ENCODE peak calls at places on chromosomes 7 and 10, in six cellular contexts. G is mucosa of descending colon; M is IMR-90; F is fibroblast of lung; S is neural progenitor cell; L is CD8-positive, alpha-beta T cell. K is an unnamed sample.
A peak's percentile ranks its signal among the peaks of the same experiment; 100 is the strongest.

GRCh38 chr7:26091933-26092332 is 60.1 kb upstream of the NFE2L3 start:
- DNase-seq in G (no peak), M (peak; percentile 13), F (peak; percentile 14), S (peak; percentile 38), L (no peak), K (peak; percentile 22)

GRCh38 chr7:155206286-155207020 is 91.2 kb upstream of the INSIG1 start:
- DNase-seq in G (peak; percentile 51), M (peak; percentile 89), F (peak; percentile 71), S (no peak), L (peak; percentile 28), K (no peak)

GRCh38 chr10:100911472-100911871 is 1.3 kb upstream of the SLF2 start:
- DNase-seq in G (no peak), M (no peak), F (no peak), S (no peak), L (no peak), K (no peak)

GRCh38 chr7:3415730-3416366 is 114.8 kb downstream of the SDK1 start:
- DNase-seq in G (no peak), M (no peak), F (no peak), S (no peak), L (no peak), K (no peak)

GRCh38 chr7:106022193-106022821 is 59.2 kb downstream of the CDHR3 start:
- DNase-seq in G (peak; percentile 53), M (no peak), F (no peak), S (no peak), L (peak; percentile 74), K (no peak)

GRCh38 chr10:32005050-32005449 is 51.2 kb downstream of the KIF5B start:
- DNase-seq in G (peak; percentile 81), M (peak; percentile 53), F (peak; percentile 59), S (peak; percentile 63), L (no peak), K (peak; percentile 73)

GRCh38 chr10:71766717-71767419 is 6.5 kb downstream of the VSIR start:
- DNase-seq in G (peak; percentile 95), M (peak; percentile 95), F (peak; percentile 92), S (no peak), L (no peak), K (peak; percentile 90)

GRCh38 chr10:96377816-96378294 is 19.1 kb upstream of the OPALIN start:
- DNase-seq in G (peak; percentile 27), M (no peak), F (no peak), S (peak; percentile 33), L (no peak), K (peak; percentile 88)

GRCh38 chr10:86217386-86218080 is 149.1 kb downstream of the GRID1 start:
- DNase-seq in G (no peak), M (no peak), F (no peak), S (no peak), L (no peak), K (no peak)

GRCh38 chr7:103432713-103433112 is 13.3 kb downstream of the SLC26A5 start:
- DNase-seq in G (no peak), M (no peak), F (no peak), S (no peak), L (no peak), K (no peak)

GRCh38 chr7:74587435-74588126 is 69.9 kb upstream of the GTF2I start:
- DNase-seq in G (peak; percentile 79), M (peak; percentile 89), F (peak; percentile 88), S (peak; percentile 57), L (no peak), K (peak; percentile 59)

GRCh38 chr7:37312608-37313007 is 136.1 kb downstream of the ELMO1 start:
- DNase-seq in G (no peak), M (no peak), F (no peak), S (no peak), L (no peak), K (peak; percentile 19)

GRCh38 chr7:138514044-138514443 is 54.0 kb downstream of the TRIM24 start:
- DNase-seq in G (no peak), M (no peak), F (no peak), S (no peak), L (no peak), K (no peak)
- H3K9me3 ChIP-seq in G (no peaks in the 10 kb centered on the region), M (no peaks in the 10 kb centered on the region), F (no peaks in the 10 kb centered on the region), S (no peaks in the 10 kb centered on the region), L (no peaks in the 10 kb centered on the region), K (no peaks in the 10 kb centered on the region)

GRCh38 chr7:1505731-1506550 is 1.8 kb upstream of the INTS1 start:
- DNase-seq in G (peak; percentile 26), M (no peak), F (no peak), S (no peak), L (no peak), K (no peak)
- H3K4me3 ChIP-seq in G (no peak overlapping the region), M (no peak overlapping the region), F (no peak overlapping the region), S (no peak overlapping the region), L (no peak overlapping the region), K (no peak overlapping the region)

GRCh38 chr7:157007470-157008066 is 2.9 kb downstream of the MNX1 start:
- DNase-seq in G (peak; percentile 73), M (no peak), F (no peak), S (peak; percentile 40), L (no peak), K (no peak)
- H3K9me3 ChIP-seq in G (no peaks in the 10 kb centered on the region), M (peaks cover 5% of the 10 kb centered on the region), F (no peaks in the 10 kb centered on the region), S (no peaks in the 10 kb centered on the region), L (no peaks in the 10 kb centered on the region), K (peaks cover 2% of the 10 kb centered on the region)

DNA sequence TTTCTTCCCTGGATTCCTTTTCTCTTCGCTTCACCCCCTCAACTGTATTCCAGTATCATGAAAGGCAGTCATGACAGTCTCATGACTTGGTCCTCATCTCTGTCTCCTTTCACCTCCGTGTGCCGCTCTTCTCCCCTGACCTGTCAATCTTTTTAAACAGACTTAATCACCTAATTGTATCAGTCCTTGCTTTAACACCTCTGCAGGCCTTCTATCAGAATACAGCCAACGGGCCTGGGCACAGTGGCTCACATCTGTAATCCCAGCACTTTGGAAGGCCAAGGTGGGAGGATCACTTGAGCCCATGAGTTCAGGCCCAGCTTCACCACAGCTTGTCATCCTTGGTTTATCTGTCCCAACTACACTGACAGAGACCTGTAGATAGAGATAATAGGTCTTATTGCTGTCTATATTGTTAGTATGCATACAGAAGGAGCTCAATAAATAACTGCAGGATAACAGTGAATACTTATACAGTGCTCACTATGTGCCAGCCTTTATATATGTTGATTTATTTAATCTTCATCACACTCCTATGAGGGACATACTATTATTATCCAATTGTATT is 1.2 kb downstream of the CNPY4 start:
- DNase-seq in G (no peak), M (no peak), F (no peak), S (no peak), L (no peak), K (no peak)
- H3K4me3 ChIP-seq in G (no peak overlapping the region), M (peak overlapping the region; percentile 61), F (peak overlapping the region; percentile 96), S (peak overlapping the region; percentile 99), L (peak overlapping the region; percentile 80), K (peak overlapping the region; percentile 80)

K was measured in SJCRH30.